ENCODE peak calls at places on chromosomes 5 and 9, in six cellular contexts. X is K562, I is endothelial cell of umbilical vein, V is A549, A is HepG2, Q is GM12878. H is an unnamed sample.

GRCh38 chr5:36535390-36535789 is 71.0 kb upstream of the SLC1A3 start:
- DNase-seq in X (no peak), I (no peak), V (no peak), A (no peak), Q (no peak), H (no peak)

GRCh38 chr9:108377382-108377781 is 478.4 kb downstream of the ACTL7B start:
- DNase-seq in X (no peak), I (no peak), V (no peak), A (no peak), Q (no peak), H (no peak)

GRCh38 chr5:67199859-67200258 is 3.3 kb upstream of the CD180 start:
- DNase-seq in X (no peak), I (no peak), V (no peak), A (no peak), Q (no peak), H (peak)

GRCh38 chr9:73613092-73613701 is 461.5 kb downstream of the ANXA1 start:
- DNase-seq in X (no peak), I (no peak), V (peak), A (no peak), Q (no peak), H (no peak)

GRCh38 chr9:96027271-96028131 is 152.0 kb downstream of the ERCC6L2 start:
- DNase-seq in X (no peak), I (peak), V (no peak), A (no peak), Q (no peak), H (no peak)

GRCh38 chr9:110257097-110257955 is 1.0 kb upstream of the TXN start:
- DNase-seq in X (no peak), I (no peak), V (no peak), A (peak), Q (no peak), H (peak)

GRCh38 chr5:115321309-115321708 is 24.9 kb upstream of the CCDC112 start:
- DNase-seq in X (no peak), I (no peak), V (no peak), A (no peak), Q (no peak), H (peak)

GRCh38 chr9:74762950-74763349 is 124.8 kb downstream of the TRPM6 start:
- DNase-seq in X (no peak), I (no peak), V (no peak), A (no peak), Q (no peak), H (no peak)

GRCh38 chr9:79221084-79221483 is 350.7 kb upstream of the TLE4 start:
- DNase-seq in X (no peak), I (peak), V (peak), A (no peak), Q (no peak), H (no peak)

GRCh38 chr5:139650689-139651501 is 2.7 kb downstream of the CXXC5 start:
- DNase-seq in X (peak), I (no peak), V (peak), A (peak), Q (no peak), H (no peak)

GRCh38 chr5:132677191-132677590 is 3.4 kb downstream of the IL4 start:
- DNase-seq in X (peak), I (peak), V (peak), A (peak), Q (no peak), H (no peak)

GRCh38 chr5:176658817-176659216 is 11.5 kb downstream of the TSPAN17 start:
- DNase-seq in X (no peak), I (no peak), V (no peak), A (no peak), Q (no peak), H (no peak)

GRCh38 chr5:145680169-145680568 is 155.0 kb downstream of the PRELID2 start:
- DNase-seq in X (peak), I (no peak), V (no peak), A (no peak), Q (no peak), H (no peak)

GRCh38 chr5:117888688-117889087 is 1099.7 kb downstream of the DTWD2 start:
- DNase-seq in X (no peak), I (no peak), V (no peak), A (no peak), Q (peak), H (no peak)

GRCh38 chr5:152642880-152643279 is 237.8 kb upstream of the NMUR2 start:
- DNase-seq in X (no peak), I (no peak), V (no peak), A (no peak), Q (no peak), H (no peak)

DNA sequence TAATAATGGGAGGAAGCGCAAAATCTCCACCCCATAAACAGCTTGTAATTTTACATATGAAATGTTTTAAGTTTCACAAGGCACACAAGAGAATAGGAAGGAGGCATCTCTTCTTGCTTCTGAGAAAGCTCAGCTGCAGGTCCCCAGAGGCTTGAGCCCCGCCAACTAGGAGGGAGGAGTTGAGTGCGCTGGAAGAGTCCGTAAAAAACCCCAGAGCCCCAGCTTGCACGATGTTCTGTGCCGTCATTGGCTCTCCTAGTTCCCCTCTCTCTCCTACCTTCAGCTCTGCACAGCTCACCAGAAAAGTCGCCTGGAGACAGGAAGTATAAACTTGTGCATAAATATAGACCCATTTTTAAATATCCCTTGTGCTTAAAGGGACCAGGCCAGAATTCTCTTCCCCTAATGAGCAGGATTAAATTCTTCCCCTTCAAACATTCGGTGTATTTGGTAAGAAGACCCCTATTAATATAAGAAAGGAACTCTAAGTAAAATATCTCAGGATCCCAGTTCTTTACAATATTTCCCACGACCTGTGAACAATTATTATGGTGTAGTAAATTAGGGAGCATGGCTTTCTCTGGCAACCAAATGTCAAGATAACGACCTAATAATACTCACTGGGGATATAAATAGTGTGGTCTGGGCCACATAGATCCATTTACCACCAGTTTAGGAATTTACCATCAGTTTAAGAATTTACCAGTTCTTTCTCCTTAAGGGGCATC is 13.7 kb downstream of the GLRX start:
- DNase-seq in X (no peak), I (no peak), V (no peak), A (no peak), Q (peak), H (peak)
- TF ChIP-seq POLR2A in X (no peak), I (no peak), V (no peak), A (no peak), Q (no peak), H (no peak)

GRCh38 chr5:17147225-17148120 is 70.0 kb upstream of the BASP1 start:
- DNase-seq in X (no peak), I (no peak), V (no peak), A (no peak), Q (no peak), H (no peak)
- TF ChIP-seq MYC in X (no peak), I (no peak), V (no peak), A (no peak), Q (no peak), H (no peak)

DNA sequence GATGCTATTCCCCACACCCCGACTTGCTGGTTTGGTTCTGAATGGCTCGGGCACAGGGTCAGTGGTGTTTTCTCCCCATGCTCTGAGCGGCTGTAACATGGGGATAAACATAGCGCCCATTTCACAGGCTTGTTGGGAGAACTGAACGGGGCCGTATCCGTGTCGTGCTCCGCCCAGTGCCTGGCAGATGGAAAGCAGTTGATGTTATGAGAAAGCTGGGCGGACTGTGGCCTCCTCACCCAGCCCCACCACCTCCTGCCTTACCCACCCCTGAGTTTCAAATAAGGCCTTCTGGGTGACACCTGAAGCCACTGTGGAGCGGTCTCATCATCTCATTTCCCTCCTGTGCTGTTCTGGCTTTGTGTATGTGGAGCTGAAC is 14.5 kb downstream of the ORM2 start:
- DNase-seq in X (no peak), I (no peak), V (no peak), A (no peak), Q (no peak), H (no peak)
- TF ChIP-seq POLR2A in X (no peak), I (no peak), V (no peak), A (no peak), Q (peak), H (no peak)

GRCh38 chr9:84403288-84403687 is 62.7 kb upstream of the SLC28A3 start:
- DNase-seq in X (no peak), I (no peak), V (no peak), A (no peak), Q (no peak), H (no peak)

GRCh38 chr9:84402517-84402916 is 62.0 kb upstream of the SLC28A3 start:
- DNase-seq in X (no peak), I (no peak), V (no peak), A (no peak), Q (no peak), H (no peak)

GRCh38 chr9:84405666-84406065 is 65.1 kb upstream of the SLC28A3 start:
- DNase-seq in X (no peak), I (no peak), V (no peak), A (no peak), Q (no peak), H (no peak)

GRCh38 chr9:84408416-84408815 is 67.9 kb upstream of the SLC28A3 start:
- DNase-seq in X (no peak), I (no peak), V (no peak), A (no peak), Q (no peak), H (no peak)

GRCh38 chr9:84404095-84404686 is 63.6 kb upstream of the SLC28A3 start:
- DNase-seq in X (peak), I (peak), V (peak), A (peak), Q (no peak), H (peak)
- TF ChIP-seq MYC in X (no peak), I (no peak), V (no peak), A (no peak), Q (no peak), H (no peak)

DNA sequence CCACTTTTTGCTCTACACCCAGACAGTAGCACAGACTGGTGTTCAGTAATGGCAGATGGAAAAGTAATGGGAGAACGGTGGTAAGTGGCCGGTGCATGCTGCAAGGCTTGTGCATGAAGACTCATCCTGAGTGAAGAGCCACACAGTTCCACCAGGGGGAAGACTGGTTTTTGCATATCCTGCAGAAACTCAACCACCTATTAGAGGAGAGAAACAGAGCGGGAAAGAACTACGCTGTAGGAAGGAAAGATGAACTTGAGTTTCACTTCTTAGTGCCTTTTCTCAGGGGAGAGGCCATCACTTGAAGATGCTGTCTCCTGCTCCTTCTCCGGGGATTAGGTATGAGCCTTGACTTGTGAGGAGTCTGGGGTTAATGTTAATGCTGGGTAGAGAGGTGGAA is 9.4 kb upstream of the PRSS3 start:
- DNase-seq in X (no peak), I (no peak), V (peak), A (peak), Q (no peak), H (peak)
- TF ChIP-seq POLR2A in X (no peak), I (no peak), V (no peak), A (no peak), Q (no peak), H (no peak)

GRCh38 chr5:6832994-6833393 is 119.8 kb downstream of the TENT4A start:
- DNase-seq in X (no peak), I (peak), V (no peak), A (no peak), Q (no peak), H (no peak)
- TF ChIP-seq MYC in X (no peak), I (no peak), V (no peak), A (no peak), Q (no peak), H (no peak)

GRCh38 chr5:134226441-134227192 is 744 bp upstream of the PPP2CA start:
- DNase-seq in X (peak), I (peak), V (peak), A (peak), Q (no peak), H (no peak)
- TF ChIP-seq POLR2A in X (peak), I (peak), V (peak), A (no peak), Q (peak), H (no peak)